ENCODE peak calls at places on chromosomes 3 and 15, in four cellular contexts. S is NCI-H1105 treated with DMSO at 0.1 percent for 48 hours, L is NCI-H2081, G is MCF 10A. C is an unnamed sample.

GRCh38 chr15:65379986-65380385 is 2.2 kb upstream of the IGDCC3 start:
- DNase-seq in G (no peak), L (no peak), S (no peak), C (no peak)

GRCh38 chr15:55694652-55695150 is 48.3 kb downstream of the PRTG start:
- DNase-seq in S (no peak), G (no peak), L (no peak), C (peak)

GRCh38 chr3:195186041-195186709 is 84.8 kb downstream of the XXYLT1 start:
- DNase-seq in L (no peak), G (no peak), S (no peak), C (no peak)

GRCh38 chr3:130759692-130760338 is 13.2 kb upstream of the PIK3R4 start:
- DNase-seq in L (peak), G (peak), S (peak), C (peak)

GRCh38 chr15:81336568-81336967 is 12.6 kb upstream of the STARD5 start:
- DNase-seq in L (no peak), G (peak), S (no peak), C (no peak)

GRCh38 chr15:73228128-73228646 is 140.6 kb downstream of the HCN4 start:
- DNase-seq in G (no peak), L (no peak), S (no peak), C (no peak)

GRCh38 chr3:109924196-109924595 is 586.9 kb upstream of the DPPA4 start:
- DNase-seq in G (no peak), S (no peak), L (no peak), C (no peak)

GRCh38 chr15:68414591-68414990 is 17.4 kb downstream of the ITGA11 start:
- DNase-seq in G (no peak), S (no peak), L (no peak), C (no peak)

GRCh38 chr15:74958320-74958907 is 1.8 kb upstream of the RPP25 start:
- DNase-seq in G (no peak), S (no peak), L (peak), C (no peak)

GRCh38 chr3:9669720-9670432 is 20.6 kb downstream of the MTMR14 start:
- DNase-seq in L (no peak), G (no peak), S (no peak), C (no peak)

GRCh38 chr3:48086736-48087470 is 70.7 kb upstream of the MAP4 start:
- DNase-seq in G (peak), S (no peak), L (no peak), C (no peak)

GRCh38 chr3:184696643-184697042 is 15.2 kb downstream of the MAGEF1 start:
- DNase-seq in G (peak), L (no peak), S (no peak), C (no peak)

C was measured in NCI-H2107.